ENCODE peak calls at places on chromosomes 4 and X, in nine cellular contexts. Y is glutamatergic neuron, V is stomach, J is lung microvascular endothelial cell, S is GF-D8, T is Calu3, R is glomerular endothelial cell, M is dorsolateral prefrontal cortex, E is AG09309. I is an unnamed sample.

GRCh38 chrX:63918611-63919010 is 133.6 kb upstream of the ARHGEF9 start:
- DNase-seq in Y (no peak), V (no peak), J (no peak), S (no peak), T (no peak), R (no peak), M (no peak), E (no peak), I (no peak)

GRCh38 chr4:189420488-189420887 is 520.2 kb upstream of the FRG1 start:
- DNase-seq in Y (no peak), V (no peak), J (no peak), S (no peak), T (no peak), R (no peak), M (no peak), E (no peak), I (no peak)

GRCh38 chr4:84451546-84451945 is 47.5 kb downstream of the NKX6-1 start:
- DNase-seq in Y (no peak), V (no peak), J (peak), S (no peak), T (no peak), R (no peak), M (no peak), E (no peak), I (no peak)

GRCh38 chr4:74501579-74501978 is 56.6 kb downstream of the AREG start:
- DNase-seq in Y (no peak), V (no peak), J (no peak), S (no peak), T (no peak), R (no peak), M (no peak), E (peak), I (no peak)

GRCh38 chr4:82901129-82901718 is 689 bp downstream of the THAP9 start:
- DNase-seq in Y (no peak), V (no peak), J (no peak), S (no peak), T (no peak), R (no peak), M (no peak), E (no peak), I (no peak)

GRCh38 chr4:167233523-167234387 is 539 bp downstream of the SPOCK3 start:
- DNase-seq in Y (peak), V (no peak), J (peak), S (no peak), T (peak), R (no peak), M (peak), E (no peak), I (no peak)

GRCh38 chr4:42630908-42631307 is 26.0 kb downstream of the ATP8A1 start:
- DNase-seq in Y (no peak), V (no peak), J (no peak), S (no peak), T (no peak), R (no peak), M (no peak), E (no peak), I (no peak)

GRCh38 chr4:7285244-7286122 is 93.1 kb downstream of the SORCS2 start:
- DNase-seq in Y (no peak), V (no peak), J (no peak), S (no peak), T (no peak), R (no peak), M (peak), E (no peak), I (no peak)

GRCh38 chrX:46722742-46723568 is 36.0 kb downstream of the SLC9A7 start:
- DNase-seq in Y (no peak), V (no peak), J (no peak), S (no peak), T (no peak), R (no peak), M (no peak), E (no peak), I (no peak)

GRCh38 chr4:85747871-85748491 is 273.0 kb downstream of the ARHGAP24 start:
- DNase-seq in Y (no peak), V (no peak), J (peak), S (peak), T (peak), R (peak), M (peak), E (peak), I (peak)

GRCh38 chr4:154435895-154436294 is 55.7 kb downstream of the DCHS2 start:
- DNase-seq in Y (no peak), V (no peak), J (no peak), S (no peak), T (no peak), R (no peak), M (no peak), E (no peak), I (no peak)

GRCh38 chr4:51853027-51853682 is 10.2 kb downstream of the DCUN1D4 start:
- DNase-seq in Y (no peak), V (peak), J (peak), S (no peak), T (peak), R (no peak), M (peak), E (no peak), I (no peak)

GRCh38 chr4:100428051-100428450 is 89.8 kb downstream of the EMCN start:
- DNase-seq in Y (no peak), V (no peak), J (no peak), S (no peak), T (peak), R (peak), M (no peak), E (peak), I (no peak)

GRCh38 chr4:138562544-138562961 is 320.4 kb upstream of the SLC7A11 start:
- DNase-seq in Y (no peak), V (no peak), J (peak), S (no peak), T (no peak), R (no peak), M (no peak), E (peak), I (no peak)

GRCh38 chr4:149914521-149915115 is 99.0 kb upstream of the IQCM start:
- DNase-seq in Y (peak), V (no peak), J (peak), S (no peak), T (peak), R (peak), M (no peak), E (peak), I (no peak)

GRCh38 chrX:113699939-113700338 is 859.3 kb upstream of the AMOT start:
- DNase-seq in Y (no peak), V (no peak), J (no peak), S (no peak), T (no peak), R (no peak), M (no peak), E (no peak), I (no peak)

GRCh38 chrX:78493180-78493579 is 165.8 kb upstream of the CYSLTR1 start:
- DNase-seq in Y (no peak), V (no peak), J (no peak), S (no peak), T (no peak), R (no peak), M (no peak), E (no peak), I (no peak)

GRCh38 chr4:120692964-120693363 is 229.6 kb downstream of the PRDM5 start:
- DNase-seq in Y (no peak), V (no peak), J (peak), S (no peak), T (peak), R (peak), M (no peak), E (peak), I (no peak)

GRCh38 chrX:135985123-135985973 is at the start of gene SLC9A6:
- DNase-seq in Y (peak), V (peak), J (peak), S (no peak), T (peak), R (no peak), M (peak), E (no peak), I (peak)

GRCh38 chrX:53094584-53094908 is 604 bp downstream of the KANTR start:
- DNase-seq in Y (no peak), V (no peak), J (no peak), S (no peak), T (no peak), R (no peak), M (no peak), E (no peak), I (no peak)

I was measured in NCI-H1436 treated with DMSO at 0.1 percent for 48 hours.